ENCODE peak calls at places on chromosomes 16 and 17, in six cellular contexts. Q is SK-N-DZ, Y is NCI-H446, H is ureter, G is iPS-NIHi11, M is GM23248. D is an unnamed sample.

GRCh38 chr16:31842864-31843263 is 30.7 kb upstream of the ZNF267 start:
- DNase-seq in G (no peak), H (no peak), Y (no peak), M (no peak), Q (no peak), D (no peak)

GRCh38 chr17:527247-527646 is 174.6 kb upstream of the RPH3AL start:
- DNase-seq in M (no peak), Q (no peak), G (no peak), H (no peak), Y (no peak), D (no peak)

GRCh38 chr17:57356722-57357391 is 100.5 kb downstream of the MSI2 start:
- DNase-seq in Y (no peak), H (no peak), Q (no peak), M (no peak), G (no peak), D (no peak)

GRCh38 chr16:31354394-31355291 is at the start of gene ITGAX:
- DNase-seq in H (no peak), G (no peak), Q (no peak), M (peak), Y (no peak), D (no peak)

GRCh38 chr17:37506678-37507077 is 17.0 kb downstream of the DUSP14 start:
- DNase-seq in Y (peak), Q (peak), M (peak), H (no peak), G (peak), D (no peak)

GRCh38 chr16:88020513-88020885 is 69.3 kb downstream of the BANP start:
- DNase-seq in H (no peak), G (no peak), Q (no peak), M (no peak), Y (no peak), D (no peak)

GRCh38 chr17:59001158-59001814 is 105.4 kb downstream of the TRIM37 start:
- DNase-seq in H (no peak), Q (no peak), Y (no peak), G (no peak), M (peak), D (peak)

GRCh38 chr17:67718325-67718941 is 697 bp downstream of the NOL11 start:
- DNase-seq in M (peak), Y (peak), H (no peak), Q (peak), G (no peak), D (no peak)

GRCh38 chr16:17171250-17172143 is 299.3 kb downstream of the XYLT1 start:
- DNase-seq in H (no peak), Q (no peak), Y (no peak), G (no peak), M (no peak), D (no peak)

GRCh38 chr17:20071824-20072691 is 62.9 kb downstream of the SPECC1 start:
- DNase-seq in G (no peak), Q (no peak), H (no peak), Y (peak), M (no peak), D (no peak)

D was measured in T-helper 1 cell.